ENCODE peak calls at places on chromosome 19, in ten cellular contexts. One of them, this sample, is unnamed.
A peak's percentile ranks its signal among the peaks of the same experiment; 100 is the strongest.

GRCh38 chr19:12749938-12750521 is 1.6 kb upstream of the BEST2 start:
- DNase-seq in T-helper 17 cell: no peak
- DNase-seq in mesothelial cell of epicardium: no peak
- DNase-seq in endothelial cell: no peak
- DNase-seq in neural crest cell: no peak
- DNase-seq in activated T-cell treated with anti-CD3 and anti-CD28 coated beads for 1 hour: no peak
- DNase-seq in HT1080: peak; percentile 40
- DNase-seq in NCI-H748 treated with DMSO at 0.1 percent for 48 hours: no peak
- DNase-seq in stimulated activated CD4-positive, alpha-beta T cell treated with anti-CD3 and anti-CD28 coated beads, Interleukin-2, amount 100 ng/mL, for 4 hours: no peak
- DNase-seq in cardiac fibroblast: peak; percentile 21
- DNase-seq in this sample: no peak

GRCh38 chr19:12833747-12834417 is 497 bp downstream of the RTBDN start:
- DNase-seq in T-helper 17 cell: peak; percentile 29
- DNase-seq in mesothelial cell of epicardium: no peak
- DNase-seq in endothelial cell: no peak
- DNase-seq in neural crest cell: peak; percentile 43
- DNase-seq in activated T-cell treated with anti-CD3 and anti-CD28 coated beads for 1 hour: no peak
- DNase-seq in HT1080: no peak
- DNase-seq in NCI-H748 treated with DMSO at 0.1 percent for 48 hours: peak; percentile 12
- DNase-seq in stimulated activated CD4-positive, alpha-beta T cell treated with anti-CD3 and anti-CD28 coated beads, Interleukin-2, amount 100 ng/mL, for 4 hours: no peak
- DNase-seq in cardiac fibroblast: peak; percentile 8
- DNase-seq in this sample: peak; percentile 53

GRCh38 chr19:2661615-2662014 is 40.9 kb downstream of the GNG7 start:
- DNase-seq in T-helper 17 cell: no peak
- DNase-seq in mesothelial cell of epicardium: no peak
- DNase-seq in endothelial cell: no peak
- DNase-seq in neural crest cell: no peak
- DNase-seq in activated T-cell treated with anti-CD3 and anti-CD28 coated beads for 1 hour: no peak
- DNase-seq in HT1080: no peak
- DNase-seq in NCI-H748 treated with DMSO at 0.1 percent for 48 hours: no peak
- DNase-seq in stimulated activated CD4-positive, alpha-beta T cell treated with anti-CD3 and anti-CD28 coated beads, Interleukin-2, amount 100 ng/mL, for 4 hours: no peak
- DNase-seq in cardiac fibroblast: no peak
- DNase-seq in this sample: peak; percentile 53

GRCh38 chr19:46355234-46355990 is 8.5 kb downstream of the PPP5C start:
- DNase-seq in T-helper 17 cell: no peak
- DNase-seq in mesothelial cell of epicardium: no peak
- DNase-seq in endothelial cell: no peak
- DNase-seq in neural crest cell: no peak
- DNase-seq in activated T-cell treated with anti-CD3 and anti-CD28 coated beads for 1 hour: no peak
- DNase-seq in HT1080: no peak
- DNase-seq in NCI-H748 treated with DMSO at 0.1 percent for 48 hours: no peak
- DNase-seq in stimulated activated CD4-positive, alpha-beta T cell treated with anti-CD3 and anti-CD28 coated beads, Interleukin-2, amount 100 ng/mL, for 4 hours: no peak
- DNase-seq in cardiac fibroblast: no peak
- DNase-seq in this sample: peak; percentile 59

GRCh38 chr19:51186323-51186722 is 38.6 kb upstream of the CD33 start:
- DNase-seq in T-helper 17 cell: no peak
- DNase-seq in mesothelial cell of epicardium: no peak
- DNase-seq in endothelial cell: no peak
- DNase-seq in neural crest cell: no peak
- DNase-seq in activated T-cell treated with anti-CD3 and anti-CD28 coated beads for 1 hour: no peak
- DNase-seq in HT1080: no peak
- DNase-seq in NCI-H748 treated with DMSO at 0.1 percent for 48 hours: no peak
- DNase-seq in stimulated activated CD4-positive, alpha-beta T cell treated with anti-CD3 and anti-CD28 coated beads, Interleukin-2, amount 100 ng/mL, for 4 hours: no peak
- DNase-seq in cardiac fibroblast: no peak
- DNase-seq in this sample: no peak

GRCh38 chr19:1453525-1454371 is 3.8 kb downstream of the APC2 start:
- DNase-seq in T-helper 17 cell: no peak
- DNase-seq in mesothelial cell of epicardium: no peak
- DNase-seq in endothelial cell: no peak
- DNase-seq in neural crest cell: no peak
- DNase-seq in activated T-cell treated with anti-CD3 and anti-CD28 coated beads for 1 hour: no peak
- DNase-seq in HT1080: peak; percentile 43
- DNase-seq in NCI-H748 treated with DMSO at 0.1 percent for 48 hours: no peak
- DNase-seq in stimulated activated CD4-positive, alpha-beta T cell treated with anti-CD3 and anti-CD28 coated beads, Interleukin-2, amount 100 ng/mL, for 4 hours: no peak
- DNase-seq in cardiac fibroblast: peak; percentile 44
- DNase-seq in this sample: no peak

GRCh38 chr19:28012361-28012760 is 1200.6 kb downstream of the UQCRFS1 start:
- DNase-seq in T-helper 17 cell: no peak
- DNase-seq in mesothelial cell of epicardium: no peak
- DNase-seq in endothelial cell: peak; percentile 50
- DNase-seq in neural crest cell: no peak
- DNase-seq in activated T-cell treated with anti-CD3 and anti-CD28 coated beads for 1 hour: no peak
- DNase-seq in HT1080: no peak
- DNase-seq in NCI-H748 treated with DMSO at 0.1 percent for 48 hours: no peak
- DNase-seq in stimulated activated CD4-positive, alpha-beta T cell treated with anti-CD3 and anti-CD28 coated beads, Interleukin-2, amount 100 ng/mL, for 4 hours: no peak
- DNase-seq in cardiac fibroblast: no peak
- DNase-seq in this sample: no peak

GRCh38 chr19:43751466-43752220 is 3.1 kb downstream of the SMG9 start:
- DNase-seq in T-helper 17 cell: no peak
- DNase-seq in mesothelial cell of epicardium: no peak
- DNase-seq in endothelial cell: no peak
- DNase-seq in neural crest cell: no peak
- DNase-seq in activated T-cell treated with anti-CD3 and anti-CD28 coated beads for 1 hour: no peak
- DNase-seq in HT1080: no peak
- DNase-seq in NCI-H748 treated with DMSO at 0.1 percent for 48 hours: no peak
- DNase-seq in stimulated activated CD4-positive, alpha-beta T cell treated with anti-CD3 and anti-CD28 coated beads, Interleukin-2, amount 100 ng/mL, for 4 hours: no peak
- DNase-seq in cardiac fibroblast: peak; percentile 13
- DNase-seq in this sample: no peak

GRCh38 chr19:50964266-50964665 is 5.1 kb downstream of the KLK6 start:
- DNase-seq in T-helper 17 cell: no peak
- DNase-seq in mesothelial cell of epicardium: no peak
- DNase-seq in endothelial cell: no peak
- DNase-seq in neural crest cell: no peak
- DNase-seq in activated T-cell treated with anti-CD3 and anti-CD28 coated beads for 1 hour: no peak
- DNase-seq in HT1080: no peak
- DNase-seq in NCI-H748 treated with DMSO at 0.1 percent for 48 hours: no peak
- DNase-seq in stimulated activated CD4-positive, alpha-beta T cell treated with anti-CD3 and anti-CD28 coated beads, Interleukin-2, amount 100 ng/mL, for 4 hours: no peak
- DNase-seq in cardiac fibroblast: no peak
- DNase-seq in this sample: no peak

GRCh38 chr19:39408392-39409206 is 2.0 kb downstream of the ZFP36 start:
- DNase-seq in T-helper 17 cell: peak; percentile 29
- DNase-seq in mesothelial cell of epicardium: no peak
- DNase-seq in endothelial cell: no peak
- DNase-seq in neural crest cell: no peak
- DNase-seq in activated T-cell treated with anti-CD3 and anti-CD28 coated beads for 1 hour: peak; percentile 46
- DNase-seq in HT1080: no peak
- DNase-seq in NCI-H748 treated with DMSO at 0.1 percent for 48 hours: peak; percentile 70
- DNase-seq in stimulated activated CD4-positive, alpha-beta T cell treated with anti-CD3 and anti-CD28 coated beads, Interleukin-2, amount 100 ng/mL, for 4 hours: no peak
- DNase-seq in cardiac fibroblast: peak; percentile 78
- DNase-seq in this sample: peak; percentile 46

GRCh38 chr19:30430206-30430734 is 58.1 kb downstream of the ZNF536 start:
- DNase-seq in T-helper 17 cell: no peak
- DNase-seq in mesothelial cell of epicardium: no peak
- DNase-seq in endothelial cell: no peak
- DNase-seq in neural crest cell: no peak
- DNase-seq in activated T-cell treated with anti-CD3 and anti-CD28 coated beads for 1 hour: no peak
- DNase-seq in HT1080: no peak
- DNase-seq in NCI-H748 treated with DMSO at 0.1 percent for 48 hours: no peak
- DNase-seq in stimulated activated CD4-positive, alpha-beta T cell treated with anti-CD3 and anti-CD28 coated beads, Interleukin-2, amount 100 ng/mL, for 4 hours: no peak
- DNase-seq in cardiac fibroblast: no peak
- DNase-seq in this sample: no peak

GRCh38 chr19:23996549-23996948 is 81.9 kb downstream of the ZNF726 start:
- DNase-seq in T-helper 17 cell: no peak
- DNase-seq in mesothelial cell of epicardium: no peak
- DNase-seq in endothelial cell: peak; percentile 8
- DNase-seq in neural crest cell: no peak
- DNase-seq in activated T-cell treated with anti-CD3 and anti-CD28 coated beads for 1 hour: no peak
- DNase-seq in HT1080: peak; percentile 10
- DNase-seq in NCI-H748 treated with DMSO at 0.1 percent for 48 hours: no peak
- DNase-seq in stimulated activated CD4-positive, alpha-beta T cell treated with anti-CD3 and anti-CD28 coated beads, Interleukin-2, amount 100 ng/mL, for 4 hours: no peak
- DNase-seq in cardiac fibroblast: no peak
- DNase-seq in this sample: no peak

GRCh38 chr19:36973021-36973843 is 57.1 kb downstream of the ZNF568 start:
- DNase-seq in T-helper 17 cell: peak; percentile 57
- DNase-seq in mesothelial cell of epicardium: no peak
- DNase-seq in endothelial cell: peak; percentile 78
- DNase-seq in neural crest cell: no peak
- DNase-seq in activated T-cell treated with anti-CD3 and anti-CD28 coated beads for 1 hour: peak; percentile 64
- DNase-seq in HT1080: peak; percentile 45
- DNase-seq in NCI-H748 treated with DMSO at 0.1 percent for 48 hours: no peak
- DNase-seq in stimulated activated CD4-positive, alpha-beta T cell treated with anti-CD3 and anti-CD28 coated beads, Interleukin-2, amount 100 ng/mL, for 4 hours: peak; percentile 52
- DNase-seq in cardiac fibroblast: peak; percentile 74
- DNase-seq in this sample: peak; percentile 91

GRCh38 chr19:3194063-3194702 is 8.5 kb downstream of the NCLN start:
- DNase-seq in T-helper 17 cell: no peak
- DNase-seq in mesothelial cell of epicardium: no peak
- DNase-seq in endothelial cell: no peak
- DNase-seq in neural crest cell: no peak
- DNase-seq in activated T-cell treated with anti-CD3 and anti-CD28 coated beads for 1 hour: no peak
- DNase-seq in HT1080: no peak
- DNase-seq in NCI-H748 treated with DMSO at 0.1 percent for 48 hours: no peak
- DNase-seq in stimulated activated CD4-positive, alpha-beta T cell treated with anti-CD3 and anti-CD28 coated beads, Interleukin-2, amount 100 ng/mL, for 4 hours: no peak
- DNase-seq in cardiac fibroblast: no peak
- DNase-seq in this sample: no peak

GRCh38 chr19:32224371-32225244 is 120.8 kb upstream of the ZNF507 start:
- DNase-seq in T-helper 17 cell: peak; percentile 28
- DNase-seq in mesothelial cell of epicardium: peak; percentile 85
- DNase-seq in endothelial cell: peak; percentile 87
- DNase-seq in neural crest cell: peak; percentile 76
- DNase-seq in activated T-cell treated with anti-CD3 and anti-CD28 coated beads for 1 hour: peak; percentile 47
- DNase-seq in HT1080: peak; percentile 36
- DNase-seq in NCI-H748 treated with DMSO at 0.1 percent for 48 hours: peak; percentile 4
- DNase-seq in stimulated activated CD4-positive, alpha-beta T cell treated with anti-CD3 and anti-CD28 coated beads, Interleukin-2, amount 100 ng/mL, for 4 hours: peak; percentile 22
- DNase-seq in cardiac fibroblast: peak; percentile 53
- DNase-seq in this sample: peak; percentile 66

GRCh38 chr19:58560007-58560887 is 1.8 kb upstream of the UBE2M start:
- DNase-seq in T-helper 17 cell: no peak
- DNase-seq in mesothelial cell of epicardium: no peak
- DNase-seq in endothelial cell: no peak
- DNase-seq in neural crest cell: no peak
- DNase-seq in activated T-cell treated with anti-CD3 and anti-CD28 coated beads for 1 hour: no peak
- DNase-seq in HT1080: no peak
- DNase-seq in NCI-H748 treated with DMSO at 0.1 percent for 48 hours: no peak
- DNase-seq in stimulated activated CD4-positive, alpha-beta T cell treated with anti-CD3 and anti-CD28 coated beads, Interleukin-2, amount 100 ng/mL, for 4 hours: no peak
- DNase-seq in cardiac fibroblast: no peak
- DNase-seq in this sample: no peak

GRCh38 chr19:41637484-41637883 is 10.6 kb upstream of the CEACAM4 start:
- DNase-seq in T-helper 17 cell: no peak
- DNase-seq in mesothelial cell of epicardium: no peak
- DNase-seq in endothelial cell: no peak
- DNase-seq in neural crest cell: no peak
- DNase-seq in activated T-cell treated with anti-CD3 and anti-CD28 coated beads for 1 hour: no peak
- DNase-seq in HT1080: no peak
- DNase-seq in NCI-H748 treated with DMSO at 0.1 percent for 48 hours: no peak
- DNase-seq in stimulated activated CD4-positive, alpha-beta T cell treated with anti-CD3 and anti-CD28 coated beads, Interleukin-2, amount 100 ng/mL, for 4 hours: no peak
- DNase-seq in cardiac fibroblast: no peak
- DNase-seq in this sample: no peak

GRCh38 chr19:29263305-29264080 is 50.5 kb upstream of the UQCRFS1 start:
- DNase-seq in T-helper 17 cell: no peak
- DNase-seq in mesothelial cell of epicardium: peak; percentile 69
- DNase-seq in endothelial cell: peak; percentile 77
- DNase-seq in neural crest cell: peak; percentile 72
- DNase-seq in activated T-cell treated with anti-CD3 and anti-CD28 coated beads for 1 hour: peak; percentile 29
- DNase-seq in HT1080: peak; percentile 48
- DNase-seq in NCI-H748 treated with DMSO at 0.1 percent for 48 hours: peak; percentile 13
- DNase-seq in stimulated activated CD4-positive, alpha-beta T cell treated with anti-CD3 and anti-CD28 coated beads, Interleukin-2, amount 100 ng/mL, for 4 hours: peak; percentile 2
- DNase-seq in cardiac fibroblast: peak; percentile 47
- DNase-seq in this sample: peak; percentile 65

GRCh38 chr19:56837492-56837891 is 3.0 kb downstream of the PEG3 start:
- DNase-seq in T-helper 17 cell: no peak
- DNase-seq in mesothelial cell of epicardium: no peak
- DNase-seq in endothelial cell: no peak
- DNase-seq in neural crest cell: no peak
- DNase-seq in activated T-cell treated with anti-CD3 and anti-CD28 coated beads for 1 hour: no peak
- DNase-seq in HT1080: no peak
- DNase-seq in NCI-H748 treated with DMSO at 0.1 percent for 48 hours: no peak
- DNase-seq in stimulated activated CD4-positive, alpha-beta T cell treated with anti-CD3 and anti-CD28 coated beads, Interleukin-2, amount 100 ng/mL, for 4 hours: no peak
- DNase-seq in cardiac fibroblast: peak; percentile 74
- DNase-seq in this sample: no peak

GRCh38 chr19:14425696-14426138 is 6.6 kb upstream of the DDX39A start:
- DNase-seq in T-helper 17 cell: no peak
- DNase-seq in mesothelial cell of epicardium: no peak
- DNase-seq in endothelial cell: no peak
- DNase-seq in neural crest cell: no peak
- DNase-seq in activated T-cell treated with anti-CD3 and anti-CD28 coated beads for 1 hour: no peak
- DNase-seq in HT1080: no peak
- DNase-seq in NCI-H748 treated with DMSO at 0.1 percent for 48 hours: no peak
- DNase-seq in stimulated activated CD4-positive, alpha-beta T cell treated with anti-CD3 and anti-CD28 coated beads, Interleukin-2, amount 100 ng/mL, for 4 hours: no peak
- DNase-seq in cardiac fibroblast: peak; percentile 49
- DNase-seq in this sample: no peak

GRCh38 chr19:30003862-30004261 is 61.8 kb downstream of the URI1 start:
- DNase-seq in T-helper 17 cell: no peak
- DNase-seq in mesothelial cell of epicardium: no peak
- DNase-seq in endothelial cell: no peak
- DNase-seq in neural crest cell: no peak
- DNase-seq in activated T-cell treated with anti-CD3 and anti-CD28 coated beads for 1 hour: no peak
- DNase-seq in HT1080: no peak
- DNase-seq in NCI-H748 treated with DMSO at 0.1 percent for 48 hours: no peak
- DNase-seq in stimulated activated CD4-positive, alpha-beta T cell treated with anti-CD3 and anti-CD28 coated beads, Interleukin-2, amount 100 ng/mL, for 4 hours: no peak
- DNase-seq in cardiac fibroblast: no peak
- DNase-seq in this sample: no peak

GRCh38 chr19:41324921-41325639 is 15.1 kb downstream of the CCDC97 start:
- DNase-seq in T-helper 17 cell: no peak
- DNase-seq in mesothelial cell of epicardium: peak; percentile 49
- DNase-seq in endothelial cell: peak; percentile 65
- DNase-seq in neural crest cell: no peak
- DNase-seq in activated T-cell treated with anti-CD3 and anti-CD28 coated beads for 1 hour: no peak
- DNase-seq in HT1080: peak; percentile 92
- DNase-seq in NCI-H748 treated with DMSO at 0.1 percent for 48 hours: no peak
- DNase-seq in stimulated activated CD4-positive, alpha-beta T cell treated with anti-CD3 and anti-CD28 coated beads, Interleukin-2, amount 100 ng/mL, for 4 hours: no peak
- DNase-seq in cardiac fibroblast: peak; percentile 84
- DNase-seq in this sample: no peak

GRCh38 chr19:6126335-6126974 is 9.0 kb upstream of the ACSBG2 start:
- DNase-seq in T-helper 17 cell: no peak
- DNase-seq in mesothelial cell of epicardium: no peak
- DNase-seq in endothelial cell: no peak
- DNase-seq in neural crest cell: no peak
- DNase-seq in activated T-cell treated with anti-CD3 and anti-CD28 coated beads for 1 hour: no peak
- DNase-seq in HT1080: peak; percentile 63
- DNase-seq in NCI-H748 treated with DMSO at 0.1 percent for 48 hours: peak; percentile 6
- DNase-seq in stimulated activated CD4-positive, alpha-beta T cell treated with anti-CD3 and anti-CD28 coated beads, Interleukin-2, amount 100 ng/mL, for 4 hours: no peak
- DNase-seq in cardiac fibroblast: peak; percentile 77
- DNase-seq in this sample: no peak

GRCh38 chr19:10115392-10116084 is 4.0 kb downstream of the P2RY11 start:
- DNase-seq in T-helper 17 cell: no peak
- DNase-seq in mesothelial cell of epicardium: no peak
- DNase-seq in endothelial cell: no peak
- DNase-seq in neural crest cell: no peak
- DNase-seq in activated T-cell treated with anti-CD3 and anti-CD28 coated beads for 1 hour: no peak
- DNase-seq in HT1080: no peak
- DNase-seq in NCI-H748 treated with DMSO at 0.1 percent for 48 hours: no peak
- DNase-seq in stimulated activated CD4-positive, alpha-beta T cell treated with anti-CD3 and anti-CD28 coated beads, Interleukin-2, amount 100 ng/mL, for 4 hours: no peak
- DNase-seq in cardiac fibroblast: no peak
- DNase-seq in this sample: no peak

GRCh38 chr19:17743874-17744273 is 7.4 kb upstream of the FCHO1 start:
- DNase-seq in T-helper 17 cell: no peak
- DNase-seq in mesothelial cell of epicardium: no peak
- DNase-seq in endothelial cell: no peak
- DNase-seq in neural crest cell: no peak
- DNase-seq in activated T-cell treated with anti-CD3 and anti-CD28 coated beads for 1 hour: no peak
- DNase-seq in HT1080: peak; percentile 53
- DNase-seq in NCI-H748 treated with DMSO at 0.1 percent for 48 hours: no peak
- DNase-seq in stimulated activated CD4-positive, alpha-beta T cell treated with anti-CD3 and anti-CD28 coated beads, Interleukin-2, amount 100 ng/mL, for 4 hours: no peak
- DNase-seq in cardiac fibroblast: peak; percentile 60
- DNase-seq in this sample: peak; percentile 45

GRCh38 chr19:4374451-4375163 is 25.7 kb downstream of the SH3GL1 start:
- DNase-seq in T-helper 17 cell: no peak
- DNase-seq in mesothelial cell of epicardium: no peak
- DNase-seq in endothelial cell: no peak
- DNase-seq in neural crest cell: no peak
- DNase-seq in activated T-cell treated with anti-CD3 and anti-CD28 coated beads for 1 hour: no peak
- DNase-seq in HT1080: peak; percentile 81
- DNase-seq in NCI-H748 treated with DMSO at 0.1 percent for 48 hours: no peak
- DNase-seq in stimulated activated CD4-positive, alpha-beta T cell treated with anti-CD3 and anti-CD28 coated beads, Interleukin-2, amount 100 ng/mL, for 4 hours: no peak
- DNase-seq in cardiac fibroblast: peak; percentile 88
- DNase-seq in this sample: no peak

GRCh38 chr19:30376826-30377425 is 4.7 kb downstream of the ZNF536 start:
- DNase-seq in T-helper 17 cell: no peak
- DNase-seq in mesothelial cell of epicardium: no peak
- DNase-seq in endothelial cell: no peak
- DNase-seq in neural crest cell: no peak
- DNase-seq in activated T-cell treated with anti-CD3 and anti-CD28 coated beads for 1 hour: no peak
- DNase-seq in HT1080: no peak
- DNase-seq in NCI-H748 treated with DMSO at 0.1 percent for 48 hours: no peak
- DNase-seq in stimulated activated CD4-positive, alpha-beta T cell treated with anti-CD3 and anti-CD28 coated beads, Interleukin-2, amount 100 ng/mL, for 4 hours: no peak
- DNase-seq in cardiac fibroblast: no peak
- DNase-seq in this sample: no peak

GRCh38 chr19:35295792-35296462 is 4.0 kb downstream of the MAG start:
- DNase-seq in T-helper 17 cell: no peak
- DNase-seq in mesothelial cell of epicardium: no peak
- DNase-seq in endothelial cell: no peak
- DNase-seq in neural crest cell: no peak
- DNase-seq in activated T-cell treated with anti-CD3 and anti-CD28 coated beads for 1 hour: peak; percentile 23
- DNase-seq in HT1080: no peak
- DNase-seq in NCI-H748 treated with DMSO at 0.1 percent for 48 hours: no peak
- DNase-seq in stimulated activated CD4-positive, alpha-beta T cell treated with anti-CD3 and anti-CD28 coated beads, Interleukin-2, amount 100 ng/mL, for 4 hours: no peak
- DNase-seq in cardiac fibroblast: no peak
- DNase-seq in this sample: peak; percentile 55

This sample was measured in activated CD4-positive, alpha-beta memory T cell treated with anti-CD3 and anti-CD28 coated beads for 36 hours.